ENCODE peak calls at places on chromosome 18, in ten cellular contexts. H is GM13976, D is thoracic aorta, X is GM10248, L is T-cell, P is iPS-NIHi11, E is hypothalamus, S is heart right ventricle, O is brain microvascular endothelial cell, Y is ovary. T is an unnamed sample.

GRCh38 chr18:55007582-55007981 is 48.3 kb upstream of the CCDC68 start:
- DNase-seq in H (no peak), D (no peak), X (no peak), L (no peak), P (no peak), E (no peak), S (no peak), O (no peak), Y (no peak), T (no peak)

GRCh38 chr18:39724652-39725051 is 2159.1 kb upstream of the CELF4 start:
- DNase-seq in H (no peak), D (no peak), X (no peak), L (no peak), P (no peak), E (no peak), S (no peak), O (no peak), Y (no peak), T (no peak)

GRCh38 chr18:306608-307255 is 38.9 kb upstream of the THOC1 start:
- DNase-seq in H (no peak), D (no peak), X (no peak), L (no peak), P (no peak), E (no peak), S (no peak), O (no peak), Y (no peak), T (no peak)

GRCh38 chr18:3985664-3986063 is 469.4 kb downstream of the DLGAP1 start:
- DNase-seq in H (no peak), D (no peak), X (no peak), L (no peak), P (no peak), E (no peak), S (no peak), O (no peak), Y (no peak), T (peak)

GRCh38 chr18:62788891-62789290 is 73.5 kb downstream of the PHLPP1 start:
- DNase-seq in H (no peak), D (no peak), X (no peak), L (no peak), P (no peak), E (no peak), S (no peak), O (no peak), Y (no peak), T (no peak)

GRCh38 chr18:371616-371998 is 103.8 kb upstream of the THOC1 start:
- DNase-seq in H (no peak), D (no peak), X (no peak), L (no peak), P (no peak), E (no peak), S (no peak), O (no peak), Y (no peak), T (no peak)

GRCh38 chr18:33839452-33840225 is 261.6 kb downstream of the ASXL3 start:
- DNase-seq in H (peak), D (no peak), X (peak), L (no peak), P (peak), E (no peak), S (no peak), O (peak), Y (no peak), T (peak)

GRCh38 chr18:13558132-13558531 is 168.2 kb downstream of the FAM210A start:
- DNase-seq in H (peak), D (no peak), X (peak), L (peak), P (peak), E (peak), S (peak), O (peak), Y (no peak), T (peak)

GRCh38 chr18:26574958-26575864 is 26.9 kb upstream of the KCTD1 start:
- DNase-seq in H (no peak), D (no peak), X (peak), L (no peak), P (peak), E (no peak), S (peak), O (peak), Y (peak), T (peak)

GRCh38 chr18:77062518-77063003 is 70.0 kb downstream of the MBP start:
- DNase-seq in H (no peak), D (no peak), X (peak), L (peak), P (no peak), E (no peak), S (no peak), O (peak), Y (no peak), T (no peak)

GRCh38 chr18:78896111-78896510 is 83.5 kb upstream of the SALL3 start:
- DNase-seq in H (no peak), D (no peak), X (no peak), L (no peak), P (no peak), E (no peak), S (no peak), O (no peak), Y (no peak), T (no peak)

GRCh38 chr18:24735504-24736243 is 275.2 kb downstream of the HRH4 start:
- DNase-seq in H (no peak), D (no peak), X (no peak), L (no peak), P (no peak), E (no peak), S (no peak), O (no peak), Y (no peak), T (no peak)

GRCh38 chr18:51133580-51134160 is 63.8 kb downstream of the MEX3C start:
- DNase-seq in H (no peak), D (no peak), X (no peak), L (no peak), P (no peak), E (no peak), S (no peak), O (no peak), Y (no peak), T (no peak)

GRCh38 chr18:45844938-45845337 is 19.5 kb downstream of the SIGLEC15 start:
- DNase-seq in H (no peak), D (no peak), X (no peak), L (no peak), P (no peak), E (no peak), S (no peak), O (no peak), Y (no peak), T (no peak)